ENCODE peak calls at places on chromosomes 1 and 21, in six cellular contexts. One of them, this sample, is unnamed.

GRCh38 chr1:17984510-17985085 is 123.0 kb upstream of the IGSF21 start:
- DNase-seq in stimulated activated CD4-positive, alpha-beta T cell treated with anti-CD3 and anti-CD28 coated beads, Interleukin-12 subunit alpha, Interleukin-12 subunit beta, amount 100 ng/mL, for 4 hours: peak
- DNase-seq in small intestine: peak
- DNase-seq in omental fat pad: no peak
- DNase-seq in iris pigment epithelial cell: no peak
- DNase-seq in Kasumi-1: no peak
- DNase-seq in this sample: no peak

GRCh38 chr1:41880261-41880660 is 38.5 kb downstream of the HIVEP3 start:
- DNase-seq in iris pigment epithelial cell: no peak
- DNase-seq in Kasumi-1: no peak
- DNase-seq in omental fat pad: no peak
- DNase-seq in small intestine: no peak
- DNase-seq in stimulated activated CD4-positive, alpha-beta T cell treated with anti-CD3 and anti-CD28 coated beads, Interleukin-12 subunit alpha, Interleukin-12 subunit beta, amount 100 ng/mL, for 4 hours: no peak
- DNase-seq in this sample: no peak

GRCh38 chr21:42463861-42464515 is 32.0 kb downstream of the RSPH1 start:
- DNase-seq in iris pigment epithelial cell: peak
- DNase-seq in small intestine: peak
- DNase-seq in omental fat pad: no peak
- DNase-seq in stimulated activated CD4-positive, alpha-beta T cell treated with anti-CD3 and anti-CD28 coated beads, Interleukin-12 subunit alpha, Interleukin-12 subunit beta, amount 100 ng/mL, for 4 hours: peak
- DNase-seq in Kasumi-1: no peak
- DNase-seq in this sample: peak

GRCh38 chr21:42193131-42193671 is 25.7 kb upstream of the ABCG1 start:
- DNase-seq in small intestine: no peak
- DNase-seq in stimulated activated CD4-positive, alpha-beta T cell treated with anti-CD3 and anti-CD28 coated beads, Interleukin-12 subunit alpha, Interleukin-12 subunit beta, amount 100 ng/mL, for 4 hours: no peak
- DNase-seq in omental fat pad: no peak
- DNase-seq in iris pigment epithelial cell: peak
- DNase-seq in Kasumi-1: no peak
- DNase-seq in this sample: peak

GRCh38 chr1:182340233-182341058 is 51.1 kb downstream of the GLUL start:
- DNase-seq in stimulated activated CD4-positive, alpha-beta T cell treated with anti-CD3 and anti-CD28 coated beads, Interleukin-12 subunit alpha, Interleukin-12 subunit beta, amount 100 ng/mL, for 4 hours: no peak
- DNase-seq in Kasumi-1: no peak
- DNase-seq in iris pigment epithelial cell: peak
- DNase-seq in small intestine: no peak
- DNase-seq in omental fat pad: no peak
- DNase-seq in this sample: no peak

GRCh38 chr21:33884361-33885157 is 31.0 kb downstream of the ATP5PO start:
- DNase-seq in Kasumi-1: no peak
- DNase-seq in stimulated activated CD4-positive, alpha-beta T cell treated with anti-CD3 and anti-CD28 coated beads, Interleukin-12 subunit alpha, Interleukin-12 subunit beta, amount 100 ng/mL, for 4 hours: no peak
- DNase-seq in iris pigment epithelial cell: peak
- DNase-seq in omental fat pad: no peak
- DNase-seq in small intestine: no peak
- DNase-seq in this sample: no peak

GRCh38 chr1:216665381-216665780 is 57.8 kb downstream of the ESRRG start:
- DNase-seq in small intestine: no peak
- DNase-seq in iris pigment epithelial cell: peak
- DNase-seq in omental fat pad: no peak
- DNase-seq in stimulated activated CD4-positive, alpha-beta T cell treated with anti-CD3 and anti-CD28 coated beads, Interleukin-12 subunit alpha, Interleukin-12 subunit beta, amount 100 ng/mL, for 4 hours: no peak
- DNase-seq in Kasumi-1: no peak
- DNase-seq in this sample: peak

GRCh38 chr1:20430355-20431290 is 55.4 kb downstream of the CAMK2N1 start:
- DNase-seq in omental fat pad: no peak
- DNase-seq in small intestine: peak
- DNase-seq in iris pigment epithelial cell: no peak
- DNase-seq in Kasumi-1: no peak
- DNase-seq in stimulated activated CD4-positive, alpha-beta T cell treated with anti-CD3 and anti-CD28 coated beads, Interleukin-12 subunit alpha, Interleukin-12 subunit beta, amount 100 ng/mL, for 4 hours: peak
- DNase-seq in this sample: peak

GRCh38 chr1:169921080-169921479 is 27.4 kb upstream of the SCYL3 start:
- DNase-seq in iris pigment epithelial cell: no peak
- DNase-seq in small intestine: no peak
- DNase-seq in omental fat pad: no peak
- DNase-seq in stimulated activated CD4-positive, alpha-beta T cell treated with anti-CD3 and anti-CD28 coated beads, Interleukin-12 subunit alpha, Interleukin-12 subunit beta, amount 100 ng/mL, for 4 hours: no peak
- DNase-seq in Kasumi-1: no peak
- DNase-seq in this sample: no peak

GRCh38 chr1:3051270-3052268 is 17.4 kb upstream of the PRDM16 start:
- DNase-seq in iris pigment epithelial cell: no peak
- DNase-seq in omental fat pad: peak
- DNase-seq in Kasumi-1: no peak
- DNase-seq in small intestine: no peak
- DNase-seq in stimulated activated CD4-positive, alpha-beta T cell treated with anti-CD3 and anti-CD28 coated beads, Interleukin-12 subunit alpha, Interleukin-12 subunit beta, amount 100 ng/mL, for 4 hours: no peak
- DNase-seq in this sample: no peak

GRCh38 chr1:226061793-226062557 is 541 bp upstream of the H3-3A start:
- DNase-seq in Kasumi-1: peak
- DNase-seq in small intestine: peak
- DNase-seq in omental fat pad: no peak
- DNase-seq in stimulated activated CD4-positive, alpha-beta T cell treated with anti-CD3 and anti-CD28 coated beads, Interleukin-12 subunit alpha, Interleukin-12 subunit beta, amount 100 ng/mL, for 4 hours: peak
- DNase-seq in iris pigment epithelial cell: peak
- DNase-seq in this sample: peak

GRCh38 chr1:41361495-41362356 is 492 bp downstream of the FOXO6 start:
- DNase-seq in iris pigment epithelial cell: no peak
- DNase-seq in Kasumi-1: peak
- DNase-seq in small intestine: peak
- DNase-seq in stimulated activated CD4-positive, alpha-beta T cell treated with anti-CD3 and anti-CD28 coated beads, Interleukin-12 subunit alpha, Interleukin-12 subunit beta, amount 100 ng/mL, for 4 hours: peak
- DNase-seq in omental fat pad: no peak
- DNase-seq in this sample: no peak

GRCh38 chr1:3463408-3463811 is 8.9 kb downstream of the ARHGEF16 start:
- DNase-seq in small intestine: no peak
- DNase-seq in omental fat pad: no peak
- DNase-seq in iris pigment epithelial cell: no peak
- DNase-seq in Kasumi-1: no peak
- DNase-seq in stimulated activated CD4-positive, alpha-beta T cell treated with anti-CD3 and anti-CD28 coated beads, Interleukin-12 subunit alpha, Interleukin-12 subunit beta, amount 100 ng/mL, for 4 hours: no peak
- DNase-seq in this sample: no peak

GRCh38 chr1:205319081-205320018 is 2.2 kb downstream of the NUAK2 start:
- DNase-seq in omental fat pad: no peak
- DNase-seq in Kasumi-1: peak
- DNase-seq in iris pigment epithelial cell: peak
- DNase-seq in small intestine: peak
- DNase-seq in stimulated activated CD4-positive, alpha-beta T cell treated with anti-CD3 and anti-CD28 coated beads, Interleukin-12 subunit alpha, Interleukin-12 subunit beta, amount 100 ng/mL, for 4 hours: no peak
- DNase-seq in this sample: peak

GRCh38 chr1:215845224-215845902 is 278.3 kb downstream of the KCTD3 start:
- DNase-seq in stimulated activated CD4-positive, alpha-beta T cell treated with anti-CD3 and anti-CD28 coated beads, Interleukin-12 subunit alpha, Interleukin-12 subunit beta, amount 100 ng/mL, for 4 hours: no peak
- DNase-seq in small intestine: no peak
- DNase-seq in Kasumi-1: no peak
- DNase-seq in omental fat pad: no peak
- DNase-seq in iris pigment epithelial cell: peak
- DNase-seq in this sample: peak

GRCh38 chr1:243470492-243470891 is 214.7 kb downstream of the SDCCAG8 start:
- DNase-seq in small intestine: no peak
- DNase-seq in Kasumi-1: no peak
- DNase-seq in omental fat pad: no peak
- DNase-seq in stimulated activated CD4-positive, alpha-beta T cell treated with anti-CD3 and anti-CD28 coated beads, Interleukin-12 subunit alpha, Interleukin-12 subunit beta, amount 100 ng/mL, for 4 hours: no peak
- DNase-seq in iris pigment epithelial cell: no peak
- DNase-seq in this sample: no peak

GRCh38 chr1:119286587-119287181 is 81.9 kb upstream of the HAO2 start:
- DNase-seq in small intestine: peak
- DNase-seq in iris pigment epithelial cell: peak
- DNase-seq in Kasumi-1: peak
- DNase-seq in stimulated activated CD4-positive, alpha-beta T cell treated with anti-CD3 and anti-CD28 coated beads, Interleukin-12 subunit alpha, Interleukin-12 subunit beta, amount 100 ng/mL, for 4 hours: no peak
- DNase-seq in omental fat pad: no peak
- DNase-seq in this sample: peak

GRCh38 chr1:2229032-2229920 is 1.2 kb downstream of the SKI start:
- DNase-seq in stimulated activated CD4-positive, alpha-beta T cell treated with anti-CD3 and anti-CD28 coated beads, Interleukin-12 subunit alpha, Interleukin-12 subunit beta, amount 100 ng/mL, for 4 hours: peak
- DNase-seq in iris pigment epithelial cell: peak
- DNase-seq in small intestine: peak
- DNase-seq in omental fat pad: no peak
- DNase-seq in Kasumi-1: peak
- DNase-seq in this sample: peak

GRCh38 chr1:119367332-119368124 is 1.1 kb upstream of the HAO2 start:
- DNase-seq in iris pigment epithelial cell: peak
- DNase-seq in omental fat pad: no peak
- DNase-seq in Kasumi-1: peak
- DNase-seq in stimulated activated CD4-positive, alpha-beta T cell treated with anti-CD3 and anti-CD28 coated beads, Interleukin-12 subunit alpha, Interleukin-12 subunit beta, amount 100 ng/mL, for 4 hours: no peak
- DNase-seq in small intestine: peak
- DNase-seq in this sample: peak

GRCh38 chr1:63730211-63730610 is 43.6 kb upstream of the ROR1 start:
- DNase-seq in small intestine: no peak
- DNase-seq in iris pigment epithelial cell: peak
- DNase-seq in stimulated activated CD4-positive, alpha-beta T cell treated with anti-CD3 and anti-CD28 coated beads, Interleukin-12 subunit alpha, Interleukin-12 subunit beta, amount 100 ng/mL, for 4 hours: no peak
- DNase-seq in Kasumi-1: no peak
- DNase-seq in omental fat pad: no peak
- DNase-seq in this sample: no peak

This sample was measured in epithelial cell of esophagus.